ENCODE peak calls at places on chromosomes 3 and 15, in eight cellular contexts. I is AG08395, H is tibial nerve, B is GM13976, Q is psoas muscle, J is GM18507, O is T-helper 2 cell, C is lower lobe of right lung. M is an unnamed sample.

GRCh38 chr15:54840999-54841398 is 355.7 kb downstream of the RSL24D1 start:
- DNase-seq in I (no peak), H (no peak), B (no peak), Q (no peak), J (no peak), O (no peak), C (no peak), M (no peak)

GRCh38 chr3:119297169-119297568 is 3.0 kb downstream of the ARHGAP31 start:
- DNase-seq in I (peak), H (peak), B (no peak), Q (peak), J (no peak), O (no peak), C (no peak), M (no peak)

GRCh38 chr3:79027593-79027992 is 740.2 kb downstream of the ROBO1 start:
- DNase-seq in I (no peak), H (no peak), B (no peak), Q (no peak), J (no peak), O (no peak), C (no peak), M (no peak)

GRCh38 chr3:194277547-194278091 is 73.5 kb downstream of the CPN2 start:
- DNase-seq in I (peak), H (no peak), B (no peak), Q (peak), J (no peak), O (no peak), C (peak), M (no peak)

GRCh38 chr15:54410481-54410880 is 432.2 kb downstream of the UNC13C start:
- DNase-seq in I (no peak), H (no peak), B (no peak), Q (no peak), J (no peak), O (no peak), C (no peak), M (no peak)

GRCh38 chr3:69328903-69329302 is 57.0 kb downstream of the FRMD4B start:
- DNase-seq in I (no peak), H (no peak), B (no peak), Q (no peak), J (no peak), O (no peak), C (no peak), M (no peak)

GRCh38 chr15:60964527-60964926 is 264.6 kb downstream of the RORA start:
- DNase-seq in I (no peak), H (no peak), B (no peak), Q (peak), J (no peak), O (no peak), C (no peak), M (no peak)

GRCh38 chr3:189406148-189406547 is 225.0 kb upstream of the TP63 start:
- DNase-seq in I (no peak), H (no peak), B (no peak), Q (no peak), J (no peak), O (no peak), C (no peak), M (no peak)

GRCh38 chr3:68049781-68050180 is 395.4 kb upstream of the SUCLG2 start:
- DNase-seq in I (no peak), H (no peak), B (no peak), Q (no peak), J (no peak), O (no peak), C (no peak), M (no peak)

GRCh38 chr15:68384451-68385239 is 47.3 kb downstream of the ITGA11 start:
- DNase-seq in I (peak), H (no peak), B (no peak), Q (peak), J (no peak), O (no peak), C (peak), M (peak)

GRCh38 chr15:60350121-60350520 is 47.7 kb downstream of the ANXA2 start:
- DNase-seq in I (no peak), H (no peak), B (no peak), Q (no peak), J (no peak), O (no peak), C (no peak), M (no peak)

GRCh38 chr3:153980252-153980590 is 141.0 kb upstream of the ARHGEF26 start:
- DNase-seq in I (no peak), H (no peak), B (no peak), Q (no peak), J (no peak), O (no peak), C (no peak), M (no peak)